ENCODE peak calls at places on chromosome 18, in seven cellular contexts. I, H, J, L, V, P and A are unnamed samples.

GRCh38 chr18:43622024-43622423 is 344.7 kb upstream of the SYT4 start:
- DNase-seq in I (no peak), H (no peak), J (no peak), L (no peak), V (no peak), P (no peak), A (no peak)

GRCh38 chr18:13232060-13232917 is 13.7 kb downstream of the LDLRAD4 start:
- DNase-seq in I (no peak), H (no peak), J (no peak), L (no peak), V (peak; percentile 84), P (peak; percentile 21), A (no peak)

GRCh38 chr18:58592223-58593214 is 36.4 kb downstream of the ALPK2 start:
- DNase-seq in I (no peak), H (no peak), J (no peak), L (no peak), V (no peak), P (no peak), A (no peak)

GRCh38 chr18:29004921-29005320 is 828.0 kb upstream of the CDH2 start:
- DNase-seq in I (no peak), H (no peak), J (no peak), L (no peak), V (no peak), P (no peak), A (no peak)

GRCh38 chr18:79200546-79201268 is 131.5 kb downstream of the ATP9B start:
- DNase-seq in I (no peak), H (peak; percentile 14), J (peak; percentile 26), L (peak; percentile 19), V (no peak), P (peak; percentile 18), A (peak; percentile 99)

GRCh38 chr18:13492314-13492713 is 234.0 kb downstream of the FAM210A start:
- DNase-seq in I (no peak), H (no peak), J (no peak), L (no peak), V (no peak), P (no peak), A (no peak)

GRCh38 chr18:57148263-57148662 is 1.4 kb downstream of the BOD1L2 start:
- DNase-seq in I (no peak), H (no peak), J (no peak), L (no peak), V (no peak), P (no peak), A (no peak)

GRCh38 chr18:37987901-37988300 is 422.3 kb upstream of the CELF4 start:
- DNase-seq in I (no peak), H (no peak), J (no peak), L (no peak), V (no peak), P (no peak), A (no peak)

GRCh38 chr18:55546873-55547704 is 40.9 kb downstream of the TCF4 start:
- DNase-seq in I (no peak), H (no peak), J (peak; percentile 79), L (no peak), V (no peak), P (no peak), A (no peak)

GRCh38 chr18:63342206-63342605 is 22.6 kb upstream of the BCL2 start:
- DNase-seq in I (no peak), H (peak; percentile 38), J (peak; percentile 37), L (no peak), V (no peak), P (peak; percentile 49), A (no peak)

GRCh38 chr18:681985-682384 is 24.5 kb downstream of the TYMS start:
- DNase-seq in I (no peak), H (no peak), J (no peak), L (no peak), V (no peak), P (no peak), A (no peak)

GRCh38 chr18:57194622-57195021 is 47.7 kb downstream of the BOD1L2 start:
- DNase-seq in I (no peak), H (no peak), J (no peak), L (no peak), V (no peak), P (no peak), A (no peak)

GRCh38 chr18:69261436-69261835 is 139.3 kb upstream of the DOK6 start:
- DNase-seq in I (no peak), H (no peak), J (no peak), L (no peak), V (no peak), P (no peak), A (no peak)

GRCh38 chr18:40685241-40685640 is 1269.8 kb upstream of the PIK3C3 start:
- DNase-seq in I (no peak), H (no peak), J (peak; percentile 14), L (no peak), V (no peak), P (no peak), A (no peak)

GRCh38 chr18:42274488-42275137 is 319.6 kb downstream of the PIK3C3 start:
- DNase-seq in I (no peak), H (no peak), J (peak; percentile 30), L (no peak), V (no peak), P (peak; percentile 38), A (no peak)

GRCh38 chr18:13973061-13973460 is 57.7 kb upstream of the MC2R start:
- DNase-seq in I (no peak), H (no peak), J (no peak), L (no peak), V (no peak), P (no peak), A (no peak)

GRCh38 chr18:10149768-10150556 is 236.1 kb downstream of the VAPA start:
- DNase-seq in I (no peak), H (no peak), J (no peak), L (no peak), V (no peak), P (no peak), A (peak; percentile 72)

GRCh38 chr18:30358545-30358944 is 684.0 kb downstream of the DSC3 start:
- DNase-seq in I (no peak), H (no peak), J (peak; percentile 39), L (no peak), V (no peak), P (no peak), A (no peak)

GRCh38 chr18:80033181-80034067 is 810 bp upstream of the RBFA start:
- DNase-seq in I (no peak), H (no peak), J (peak; percentile 78), L (no peak), V (no peak), P (no peak), A (no peak)

GRCh38 chr18:50306944-50307343 is 19.5 kb upstream of the CXXC1 start:
- DNase-seq in I (no peak), H (no peak), J (peak; percentile 23), L (no peak), V (no peak), P (no peak), A (no peak)
- H3K4me3 ChIP-seq in I (peak overlapping the region; percentile 43), H (no peak overlapping the region), J (peak overlapping the region; percentile 80), L (no peak overlapping the region), V (no peak overlapping the region), P (peak overlapping the region; percentile 47), A (peak overlapping the region; percentile 44)

GRCh38 chr18:3283253-3283863 is 21.4 kb downstream of the MYL12B start:
- DNase-seq in I (no peak), H (no peak), J (no peak), L (no peak), V (no peak), P (no peak), A (no peak)
- H3K4me3 ChIP-seq in I (peak overlapping the region; percentile 33), H (no peak overlapping the region), J (no peak overlapping the region), L (no peak overlapping the region), V (peak overlapping the region; percentile 48), P (no peak overlapping the region), A (no peak overlapping the region)

GRCh38 chr18:75203456-75204261 is 5.3 kb downstream of the PTGR3 start:
- DNase-seq in I (no peak), H (no peak), J (peak; percentile 66), L (no peak), V (no peak), P (no peak), A (no peak)
- H3K4me3 ChIP-seq in I (no peak overlapping the region), H (no peak overlapping the region), J (peak overlapping the region; percentile 54), L (peak overlapping the region; percentile 25), V (peak overlapping the region; percentile 87), P (peak overlapping the region; percentile 43), A (peak overlapping the region; percentile 74)

GRCh38 chr18:22267225-22267624 is 97.8 kb downstream of the GATA6 start:
- DNase-seq in I (no peak), H (no peak), J (no peak), L (no peak), V (no peak), P (no peak), A (no peak)
- H3K4me3 ChIP-seq in I (no peak overlapping the region), H (no peak overlapping the region), J (no peak overlapping the region), L (no peak overlapping the region), V (no peak overlapping the region), P (no peak overlapping the region), A (no peak overlapping the region)

DNA sequence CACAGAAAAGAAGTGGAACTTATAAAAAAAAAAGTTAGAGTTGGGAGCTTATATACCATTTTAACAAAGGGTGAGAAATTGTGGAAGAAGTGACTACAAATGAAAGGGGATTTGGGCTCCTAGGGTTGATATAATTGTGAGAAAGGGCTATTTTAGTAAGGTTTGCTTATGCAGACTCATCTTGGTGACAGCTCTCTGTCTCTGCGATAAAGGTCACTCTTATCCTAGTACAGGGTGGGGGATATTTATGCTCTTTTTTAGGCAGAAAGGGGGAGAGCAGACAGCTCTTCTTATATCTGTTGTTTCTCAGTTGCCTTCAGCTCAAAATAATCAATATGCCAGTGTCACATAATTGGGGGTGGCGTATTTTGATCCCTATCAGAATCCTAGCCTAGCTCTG is 31.3 kb upstream of the CHMP1B start:
- DNase-seq in I (no peak), H (no peak), J (no peak), L (no peak), V (no peak), P (no peak), A (no peak)
- H3K4me3 ChIP-seq in I (no peak overlapping the region), H (no peak overlapping the region), J (no peak overlapping the region), L (no peak overlapping the region), V (no peak overlapping the region), P (no peak overlapping the region), A (no peak overlapping the region)